ENCODE peak calls at places on chromosomes 16 and 17, in four cellular contexts. P, G, O and R are unnamed samples.

GRCh38 chr17:39164675-39165143 is 1.3 kb downstream of the ARL5C start:
- DNase-seq in P (peak; percentile 88), G (peak; percentile 88), O (peak; percentile 79), R (peak; percentile 91)

GRCh38 chr17:60392845-60393702 is 1.1 kb upstream of the USP32 start:
- DNase-seq in G (peak; percentile 58), O (peak; percentile 56), P (peak; percentile 15), R (peak; percentile 77)

GRCh38 chr16:77788196-77789084 is at the start of gene VAT1L:
- DNase-seq in O (peak; percentile 89), P (no peak), G (peak; percentile 54), R (peak; percentile 34)

GRCh38 chr17:78789149-78789662 is 7.1 kb upstream of the CYTH1 start:
- DNase-seq in G (no peak), P (no peak), O (no peak), R (no peak)

GRCh38 chr16:3145660-3146059 is 10.8 kb downstream of the ZNF213 start:
- DNase-seq in P (no peak), G (no peak), O (no peak), R (no peak)

GRCh38 chr17:29982991-29983390 is 41.6 kb downstream of the EFCAB5 start:
- DNase-seq in P (no peak), O (no peak), G (no peak), R (peak; percentile 81)

GRCh38 chr16:11781773-11782172 is 15.3 kb downstream of the ZC3H7A start:
- DNase-seq in G (no peak), P (no peak), O (no peak), R (no peak)

GRCh38 chr17:50805486-50805885 is 29.9 kb upstream of the WFIKKN2 start:
- DNase-seq in G (no peak), P (no peak), O (no peak), R (no peak)

GRCh38 chr17:2025220-2025621 is at the start of gene RTN4RL1:
- DNase-seq in G (peak; percentile 91), P (no peak), O (peak; percentile 91), R (peak; percentile 81)

GRCh38 chr16:89712476-89712805 is 8.3 kb downstream of the VPS9D1 start:
- DNase-seq in G (no peak), O (no peak), P (no peak), R (peak; percentile 42)

GRCh38 chr17:79921411-79922160 is 82.3 kb upstream of the CBX4 start:
- DNase-seq in P (no peak), G (no peak), O (no peak), R (peak; percentile 27)

GRCh38 chr16:69672315-69672997 is 53.9 kb downstream of the NQO1 start:
- DNase-seq in G (no peak), O (no peak), P (no peak), R (no peak)